ENCODE peak calls at places on chromosomes 13 and 19, in four cellular contexts. Q is HepG2, O is K562, R is GM12878. F is an unnamed sample.

GRCh38 chr19:30206187-30206586 is 166.0 kb upstream of the ZNF536 start:
- DNase-seq in Q (no peak), O (no peak), R (no peak), F (no peak)

GRCh38 chr19:3061214-3062161 is 807 bp downstream of the TLE5 start:
- DNase-seq in Q (no peak), O (peak), R (no peak), F (peak)

GRCh38 chr13:108787709-108788394 is 158.4 kb downstream of the MYO16 start:
- DNase-seq in Q (no peak), O (no peak), R (no peak), F (peak)

GRCh38 chr19:50975766-50976165 is 6.4 kb upstream of the KLK6 start:
- DNase-seq in Q (no peak), O (no peak), R (no peak), F (no peak)

GRCh38 chr13:110030394-110030928 is 244.1 kb upstream of the IRS2 start:
- DNase-seq in Q (no peak), O (no peak), R (no peak), F (no peak)

GRCh38 chr13:44855860-44856259 is 133.4 kb downstream of the NUFIP1 start:
- DNase-seq in Q (no peak), O (no peak), R (no peak), F (no peak)

GRCh38 chr19:49557641-49558325 is 22.6 kb downstream of the NOSIP start:
- DNase-seq in Q (no peak), O (no peak), R (no peak), F (no peak)

GRCh38 chr19:13599681-13600080 is 93.4 kb upstream of the CACNA1A start:
- DNase-seq in Q (no peak), O (no peak), R (no peak), F (no peak)

GRCh38 chr13:78604782-78605611 is 1.6 kb upstream of the POU4F1 start:
- DNase-seq in Q (peak), O (peak), R (no peak), F (peak)

GRCh38 chr19:45358213-45358792 is 12.1 kb downstream of the ERCC2 start:
- DNase-seq in Q (no peak), O (no peak), R (no peak), F (no peak)

GRCh38 chr19:16794456-16794855 is 34.7 kb upstream of the SIN3B start:
- DNase-seq in Q (no peak), O (no peak), R (no peak), F (no peak)

GRCh38 chr13:19959141-19959830 is 759 bp downstream of the ZMYM2 start:
- DNase-seq in Q (peak), O (peak), R (no peak), F (peak)

GRCh38 chr13:76440568-76440967 is 445.6 kb downstream of the KCTD12 start:
- DNase-seq in Q (no peak), O (no peak), R (peak), F (no peak)

GRCh38 chr19:4061683-4062575 is 4.8 kb downstream of the ZBTB7A start:
- DNase-seq in Q (no peak), O (no peak), R (no peak), F (no peak)

GRCh38 chr19:34226036-34226435 is 28.3 kb upstream of the GARRE1 start:
- DNase-seq in Q (no peak), O (no peak), R (no peak), F (no peak)

GRCh38 chr13:101492251-101492910 is 39.9 kb downstream of the ITGBL1 start:
- DNase-seq in Q (no peak), O (no peak), R (no peak), F (no peak)

GRCh38 chr13:45658586-45659235 is 43.2 kb upstream of the ERICH6B start:
- DNase-seq in Q (no peak), O (no peak), R (no peak), F (no peak)

GRCh38 chr13:56837161-56837560 is 303.6 kb upstream of the PRR20A start:
- DNase-seq in Q (no peak), O (no peak), R (no peak), F (no peak)

GRCh38 chr19:2962018-2962670 is 15.2 kb upstream of the TLE6 start:
- DNase-seq in Q (peak), O (peak), R (peak), F (peak)

DNA sequence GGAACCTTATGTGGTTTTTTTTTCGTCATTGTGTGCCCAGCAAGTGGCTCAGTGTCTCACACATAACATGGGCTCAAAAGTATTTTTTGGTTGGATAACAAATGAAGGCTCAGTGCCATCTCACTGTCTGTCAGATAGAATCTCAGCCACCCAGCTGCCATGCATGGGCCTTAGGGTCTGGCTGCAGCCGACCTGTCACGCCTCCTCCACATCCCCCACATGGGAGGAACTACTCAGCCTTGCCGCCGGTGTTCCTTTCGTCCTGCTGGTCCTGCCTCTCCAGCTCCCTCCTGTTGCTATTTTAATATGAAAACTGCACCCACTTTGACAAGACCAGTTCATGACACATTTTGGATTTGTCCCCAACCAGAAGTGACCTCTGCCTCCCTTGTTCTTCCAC is 121.2 kb downstream of the SHISA2 start:
- DNase-seq in Q (no peak), O (no peak), R (no peak), F (peak)
- TF ChIP-seq ZBTB33 in Q (no peak), O (no peak), R (no peak), F (no peak)

GRCh38 chr19:39768811-39769210 is 9.8 kb upstream of the LEUTX start:
- DNase-seq in Q (no peak), O (no peak), R (no peak), F (no peak)
- TF ChIP-seq SMC3 in Q (no peak), O (no peak), R (no peak), F (no peak)

GRCh38 chr19:5587071-5587455 is 19.3 kb upstream of the TINCR start:
- DNase-seq in Q (no peak), O (no peak), R (no peak), F (peak)
- TF ChIP-seq ZBTB33 in Q (no peak), O (no peak), R (no peak), F (no peak)

DNA sequence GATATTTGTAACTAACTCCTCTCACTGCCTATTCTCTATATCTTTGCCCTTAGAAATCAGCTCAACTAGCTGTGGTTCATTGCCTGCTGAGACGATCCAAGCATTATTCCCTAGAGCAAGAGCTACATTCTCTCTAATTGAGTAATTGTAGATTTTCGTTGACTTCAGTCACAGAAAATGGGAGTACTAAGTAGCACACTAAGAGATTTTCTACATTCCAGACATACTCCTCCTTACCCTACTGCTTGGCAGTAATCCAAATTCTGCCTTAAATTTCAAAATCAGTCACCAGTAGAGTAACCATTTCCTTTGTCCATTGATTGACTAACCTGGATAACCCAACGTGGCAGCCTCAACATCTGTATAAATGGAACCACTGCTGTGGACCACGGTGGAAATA is 1786.8 kb downstream of the SLITRK5 start:
- DNase-seq in Q (no peak), O (no peak), R (no peak), F (no peak)
- TF ChIP-seq SMC3 in Q (no peak), O (no peak), R (no peak), F (no peak)